ENCODE peak calls at places on chromosomes 4 and X, in six cellular contexts. One of them, this sample, is unnamed.

GRCh38 chr4:41327770-41328169 is 71.0 kb downstream of the UCHL1 start:
- DNase-seq in heart left ventricle: no peak
- DNase-seq in CD8-positive, alpha-beta memory T cell: no peak
- DNase-seq in hepatocyte: no peak
- DNase-seq in fibroblast of lung: no peak
- DNase-seq in pancreas: no peak
- DNase-seq in this sample: no peak

GRCh38 chr4:41622816-41623215 is 84.9 kb downstream of the LIMCH1 start:
- DNase-seq in hepatocyte: no peak
- DNase-seq in heart left ventricle: no peak
- DNase-seq in CD8-positive, alpha-beta memory T cell: no peak
- DNase-seq in pancreas: no peak
- DNase-seq in fibroblast of lung: no peak
- DNase-seq in this sample: no peak

GRCh38 chr4:3266076-3266475 is 17.1 kb downstream of the MSANTD1 start:
- DNase-seq in CD8-positive, alpha-beta memory T cell: no peak
- DNase-seq in pancreas: no peak
- DNase-seq in fibroblast of lung: no peak
- DNase-seq in hepatocyte: no peak
- DNase-seq in heart left ventricle: no peak
- DNase-seq in this sample: no peak

GRCh38 chr4:55503164-55503563 is 43.5 kb downstream of the CLOCK start:
- DNase-seq in heart left ventricle: no peak
- DNase-seq in fibroblast of lung: peak; percentile 58
- DNase-seq in CD8-positive, alpha-beta memory T cell: no peak
- DNase-seq in pancreas: no peak
- DNase-seq in hepatocyte: no peak
- DNase-seq in this sample: no peak

GRCh38 chr4:15702941-15703403 is at the start of gene BST1:
- DNase-seq in heart left ventricle: peak; percentile 78
- DNase-seq in hepatocyte: peak; percentile 48
- DNase-seq in CD8-positive, alpha-beta memory T cell: peak; percentile 60
- DNase-seq in pancreas: peak; percentile 5
- DNase-seq in fibroblast of lung: peak; percentile 52
- DNase-seq in this sample: peak; percentile 89

GRCh38 chrX:21840199-21840557 is 761 bp downstream of the MBTPS2 start:
- DNase-seq in pancreas: no peak
- DNase-seq in CD8-positive, alpha-beta memory T cell: no peak
- DNase-seq in heart left ventricle: no peak
- DNase-seq in hepatocyte: no peak
- DNase-seq in fibroblast of lung: no peak
- DNase-seq in this sample: no peak

GRCh38 chr4:56129431-56129861 is 180.7 kb downstream of the CEP135 start:
- DNase-seq in heart left ventricle: no peak
- DNase-seq in fibroblast of lung: no peak
- DNase-seq in pancreas: no peak
- DNase-seq in CD8-positive, alpha-beta memory T cell: no peak
- DNase-seq in hepatocyte: peak; percentile 63
- DNase-seq in this sample: peak; percentile 55

GRCh38 chr4:4323705-4324534 is 33.9 kb downstream of the ZBTB49 start:
- DNase-seq in pancreas: no peak
- DNase-seq in CD8-positive, alpha-beta memory T cell: no peak
- DNase-seq in heart left ventricle: no peak
- DNase-seq in hepatocyte: no peak
- DNase-seq in fibroblast of lung: no peak
- DNase-seq in this sample: no peak

GRCh38 chr4:184811484-184812180 is 14.1 kb downstream of the ACSL1 start:
- DNase-seq in heart left ventricle: no peak
- DNase-seq in fibroblast of lung: no peak
- DNase-seq in pancreas: no peak
- DNase-seq in CD8-positive, alpha-beta memory T cell: no peak
- DNase-seq in hepatocyte: no peak
- DNase-seq in this sample: peak; percentile 78
- H3K4me1 ChIP-seq in heart left ventricle: peaks cover 96% of the 10 kb centered on the region
- H3K4me1 ChIP-seq in fibroblast of lung: peaks cover 4% of the 10 kb centered on the region
- H3K4me1 ChIP-seq in pancreas: peaks cover 38% of the 10 kb centered on the region
- H3K4me1 ChIP-seq in CD8-positive, alpha-beta memory T cell: no peaks in the 10 kb centered on the region
- H3K4me1 ChIP-seq in hepatocyte: peaks cover 56% of the 10 kb centered on the region
- H3K4me1 ChIP-seq in this sample: peaks cover 83% of the 10 kb centered on the region

GRCh38 chr4:169098969-169099685 is 89.1 kb upstream of the CBR4 start:
- DNase-seq in heart left ventricle: no peak
- DNase-seq in CD8-positive, alpha-beta memory T cell: no peak
- DNase-seq in fibroblast of lung: peak; percentile 31
- DNase-seq in hepatocyte: no peak
- DNase-seq in pancreas: no peak
- DNase-seq in this sample: no peak
- H3K4me1 ChIP-seq in heart left ventricle: peaks cover 29% of the 10 kb centered on the region
- H3K4me1 ChIP-seq in CD8-positive, alpha-beta memory T cell: no peaks in the 10 kb centered on the region
- H3K4me1 ChIP-seq in fibroblast of lung: peaks cover 2% of the 10 kb centered on the region
- H3K4me1 ChIP-seq in hepatocyte: peaks cover 5% of the 10 kb centered on the region
- H3K4me1 ChIP-seq in pancreas: peaks cover 11% of the 10 kb centered on the region
- H3K4me1 ChIP-seq in this sample: peaks cover 15% of the 10 kb centered on the region

GRCh38 chr4:7648813-7649395 is 214.2 kb upstream of the PSAPL1 start:
- DNase-seq in CD8-positive, alpha-beta memory T cell: no peak
- DNase-seq in heart left ventricle: no peak
- DNase-seq in hepatocyte: no peak
- DNase-seq in pancreas: no peak
- DNase-seq in fibroblast of lung: no peak
- DNase-seq in this sample: no peak
- H3K4me1 ChIP-seq in CD8-positive, alpha-beta memory T cell: peaks cover 60% of the 10 kb centered on the region
- H3K4me1 ChIP-seq in heart left ventricle: peaks cover 79% of the 10 kb centered on the region
- H3K4me1 ChIP-seq in hepatocyte: peaks cover 8% of the 10 kb centered on the region
- H3K4me1 ChIP-seq in pancreas: no peaks in the 10 kb centered on the region
- H3K4me1 ChIP-seq in fibroblast of lung: peaks cover 22% of the 10 kb centered on the region
- H3K4me1 ChIP-seq in this sample: peaks cover 29% of the 10 kb centered on the region

DNA sequence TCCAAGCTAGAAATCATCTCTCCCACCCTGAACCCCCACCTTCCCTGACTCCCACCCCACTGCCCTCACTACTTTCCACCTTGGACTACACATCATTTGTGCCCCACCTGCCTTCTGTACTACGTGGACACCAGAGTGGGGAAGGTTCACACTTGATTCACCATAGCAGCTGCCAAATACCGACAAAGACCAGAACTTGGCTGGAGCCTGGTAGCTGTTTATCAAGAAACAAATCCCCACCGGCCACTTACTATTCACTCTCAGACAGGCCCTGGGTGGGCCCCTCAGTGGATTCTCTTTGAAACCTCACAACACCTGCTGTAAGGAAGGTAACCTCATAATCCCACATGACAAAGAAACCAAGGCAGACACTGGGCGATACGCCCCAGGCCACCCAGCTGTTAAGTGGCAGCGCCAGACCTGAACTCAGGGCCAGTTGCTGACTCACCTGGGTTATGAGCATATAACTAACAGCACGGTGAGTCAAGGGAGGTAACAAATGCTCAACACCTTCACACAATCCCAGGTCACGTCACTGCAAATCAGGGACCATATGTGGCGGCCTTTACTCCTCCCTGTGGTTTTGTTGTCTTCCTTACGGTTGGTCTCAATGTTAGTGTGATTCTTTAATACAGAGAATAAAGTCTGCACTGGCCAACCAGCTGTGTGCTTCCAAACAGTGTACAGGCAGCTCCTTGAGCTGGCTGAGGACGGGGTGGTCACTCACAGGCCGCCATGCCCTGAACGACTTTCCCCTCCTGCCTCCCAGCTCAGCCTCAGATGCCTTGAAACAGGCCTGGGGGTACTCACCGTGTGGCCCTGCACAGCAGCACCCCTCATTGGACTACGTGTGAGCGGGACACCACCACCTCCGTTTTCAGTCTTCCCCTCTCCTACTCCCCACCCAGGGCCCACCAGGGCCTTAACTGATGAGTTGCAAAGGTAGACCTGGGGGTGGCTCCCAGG is 7.5 kb downstream of the WDR1 start:
- DNase-seq in fibroblast of lung: no peak
- DNase-seq in hepatocyte: no peak
- DNase-seq in heart left ventricle: no peak
- DNase-seq in CD8-positive, alpha-beta memory T cell: peak; percentile 71
- DNase-seq in pancreas: no peak
- DNase-seq in this sample: no peak
- H3K4me1 ChIP-seq in fibroblast of lung: peaks cover 42% of the 10 kb centered on the region
- H3K4me1 ChIP-seq in hepatocyte: peaks cover 24% of the 10 kb centered on the region
- H3K4me1 ChIP-seq in heart left ventricle: peaks cover 96% of the 10 kb centered on the region
- H3K4me1 ChIP-seq in CD8-positive, alpha-beta memory T cell: peaks cover 100% of the 10 kb centered on the region
- H3K4me1 ChIP-seq in pancreas: no peaks in the 10 kb centered on the region
- H3K4me1 ChIP-seq in this sample: peaks cover 94% of the 10 kb centered on the region

GRCh38 chr4:107838763-107839162 is 14.0 kb downstream of the SGMS2 start:
- DNase-seq in heart left ventricle: no peak
- DNase-seq in CD8-positive, alpha-beta memory T cell: no peak
- DNase-seq in hepatocyte: no peak
- DNase-seq in pancreas: no peak
- DNase-seq in fibroblast of lung: no peak
- DNase-seq in this sample: no peak
- H3K4me1 ChIP-seq in heart left ventricle: peaks cover 50% of the 10 kb centered on the region
- H3K4me1 ChIP-seq in CD8-positive, alpha-beta memory T cell: no peaks in the 10 kb centered on the region
- H3K4me1 ChIP-seq in hepatocyte: no peaks in the 10 kb centered on the region
- H3K4me1 ChIP-seq in pancreas: no peaks in the 10 kb centered on the region
- H3K4me1 ChIP-seq in fibroblast of lung: no peaks in the 10 kb centered on the region
- H3K4me1 ChIP-seq in this sample: peaks cover 59% of the 10 kb centered on the region

DNA sequence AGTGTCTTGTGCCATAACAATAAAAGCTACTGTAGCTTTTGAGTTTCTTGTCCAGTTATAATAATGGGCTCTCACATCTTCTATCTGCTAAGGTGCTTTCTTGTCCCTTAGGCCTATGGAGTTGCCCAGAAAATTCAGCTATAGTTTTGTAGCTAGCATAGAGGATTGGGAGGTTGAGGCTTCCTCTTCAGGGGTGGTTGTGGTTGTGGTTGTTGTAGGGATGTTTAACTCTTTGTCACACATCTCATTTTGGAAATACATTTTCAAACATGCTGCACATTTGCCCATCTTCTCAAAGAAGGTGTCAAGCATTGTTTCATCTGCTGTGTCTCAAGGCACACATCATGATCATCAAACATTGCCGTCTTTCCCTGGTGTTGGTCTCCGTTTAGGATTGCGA is 65.0 kb downstream of the ATXN3L start:
- DNase-seq in hepatocyte: no peak
- DNase-seq in fibroblast of lung: no peak
- DNase-seq in heart left ventricle: no peak
- DNase-seq in CD8-positive, alpha-beta memory T cell: no peak
- DNase-seq in pancreas: no peak
- DNase-seq in this sample: no peak
- H3K4me1 ChIP-seq in hepatocyte: peaks cover 8% of the 10 kb centered on the region
- H3K4me1 ChIP-seq in fibroblast of lung: no peaks in the 10 kb centered on the region
- H3K4me1 ChIP-seq in heart left ventricle: peaks cover 18% of the 10 kb centered on the region
- H3K4me1 ChIP-seq in CD8-positive, alpha-beta memory T cell: no peaks in the 10 kb centered on the region
- H3K4me1 ChIP-seq in pancreas: no peaks in the 10 kb centered on the region
- H3K4me1 ChIP-seq in this sample: no peaks in the 10 kb centered on the region

This sample was measured in lower lobe of right lung.